ENCODE peak calls at places on chromosomes 11 and 22, in five cellular contexts. K is AG10803, S is fibroblast of villous mesenchyme, H is adrenal gland, J is heart right ventricle. Z is an unnamed sample.

GRCh38 chr11:118051611-118052461 is 25.0 kb upstream of the TMPRSS4 start:
- DNase-seq in J (no peak), S (no peak), K (no peak), H (no peak), Z (no peak)

GRCh38 chr11:70854201-70854600 is 398.2 kb downstream of the SHANK2 start:
- DNase-seq in K (no peak), S (no peak), H (no peak), J (no peak), Z (no peak)

GRCh38 chr11:46874586-46874985 is 28.5 kb upstream of the CKAP5 start:
- DNase-seq in J (no peak), H (no peak), K (no peak), S (no peak), Z (no peak)

GRCh38 chr11:43555811-43556210 is 124.7 kb upstream of the HSD17B12 start:
- DNase-seq in J (peak), H (peak), S (peak), K (no peak), Z (no peak)

GRCh38 chr11:20000393-20001134 is 159.7 kb downstream of the DBX1 start:
- DNase-seq in J (peak), S (no peak), H (no peak), K (no peak), Z (no peak)

GRCh38 chr22:49604732-49605302 is 222.9 kb downstream of the BRD1 start:
- DNase-seq in S (no peak), J (no peak), H (no peak), K (no peak), Z (no peak)

GRCh38 chr11:110850846-110851245 is 138.6 kb upstream of the ARHGAP20 start:
- DNase-seq in H (no peak), S (peak), J (no peak), K (no peak), Z (no peak)

GRCh38 chr22:29344137-29344536 is 28.6 kb upstream of the RASL10A start:
- DNase-seq in S (peak), H (peak), J (peak), K (peak), Z (no peak)

GRCh38 chr11:67111261-67111660 is 7.8 kb upstream of the KDM2A start:
- DNase-seq in J (no peak), H (no peak), S (peak), K (peak), Z (no peak)

GRCh38 chr11:46914363-46914762 is 4.0 kb downstream of the LRP4 start:
- DNase-seq in J (peak), H (peak), K (peak), S (no peak), Z (no peak)

GRCh38 chr11:128207861-128208321 is 379.5 kb downstream of the ETS1 start:
- DNase-seq in S (peak), J (no peak), H (no peak), K (peak), Z (no peak)
- TF ChIP-seq CTCF in S (no peak), J (no peak), H (no peak), K (no peak), Z (no peak)

GRCh38 chr22:22207845-22208564 is 36.6 kb upstream of the VPREB1 start:
- DNase-seq in S (peak), J (peak), K (peak), H (peak), Z (peak)
- TF ChIP-seq CTCF in S (peak), J (peak), K (peak), H (peak), Z (peak)

GRCh38 chr11:23554002-23554401 is 693.7 kb upstream of the CCDC179 start:
- DNase-seq in H (no peak), S (no peak), J (no peak), K (no peak), Z (no peak)
- TF ChIP-seq CTCF in H (no peak), S (no peak), J (no peak), K (peak), Z (no peak)

DNA sequence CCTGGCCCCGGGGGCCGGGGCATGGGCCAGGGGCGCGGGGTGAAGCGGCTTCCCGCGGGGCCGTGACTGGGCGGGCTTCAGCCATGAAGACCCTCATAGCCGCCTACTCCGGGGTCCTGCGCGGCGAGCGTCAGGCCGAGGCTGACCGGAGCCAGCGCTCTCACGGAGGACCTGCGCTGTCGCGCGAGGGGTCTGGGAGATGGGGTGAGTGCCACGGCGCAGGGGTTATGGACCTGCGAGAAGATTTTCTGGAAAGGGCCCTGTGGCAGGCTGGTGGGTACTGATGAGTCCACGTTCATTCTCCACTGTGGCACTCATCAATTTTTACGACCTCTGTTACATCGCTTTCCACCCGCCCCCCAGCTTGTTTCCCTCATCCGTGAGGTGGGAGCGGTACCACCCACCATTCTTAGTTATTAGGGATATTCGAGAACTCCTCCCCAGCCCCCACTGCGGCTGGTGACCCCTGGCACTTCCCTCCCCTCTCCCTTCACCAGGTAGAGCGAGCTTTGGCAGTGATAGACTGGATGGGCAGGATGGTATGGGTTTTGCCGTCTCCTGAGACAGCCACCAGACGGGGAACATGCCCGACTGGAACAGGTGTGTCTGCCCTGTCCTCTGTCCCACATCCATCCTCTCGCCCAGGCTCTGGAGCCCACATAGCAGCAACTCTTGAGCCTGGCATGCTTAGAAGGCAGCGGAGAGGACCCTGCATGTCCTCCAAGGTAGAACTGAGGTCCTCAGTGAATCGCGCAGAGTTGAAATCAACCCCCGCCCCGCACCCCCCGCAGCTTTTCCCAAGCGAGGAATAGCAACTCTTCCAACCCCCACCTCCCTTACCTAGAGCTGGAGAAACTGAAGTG is 562 bp downstream of the DGAT2 start:
- DNase-seq in H (no peak), J (no peak), K (no peak), S (no peak), Z (no peak)
- TF ChIP-seq CTCF in H (no peak), J (no peak), K (no peak), S (no peak), Z (no peak)

GRCh38 chr22:24424901-24425775 is 2.3 kb upstream of the ADORA2A start:
- DNase-seq in J (no peak), H (no peak), K (no peak), S (no peak), Z (no peak)
- TF ChIP-seq CTCF in J (no peak), H (no peak), K (no peak), S (no peak), Z (no peak)

Z was measured in progenitor cell of endocrine pancreas.